ENCODE peak calls at places on chromosomes 4 and X, in six cellular contexts. One of them, this sample, is unnamed.

GRCh38 chr4:85677286-85677685 is 202.3 kb downstream of the ARHGAP24 start:
- DNase-seq in GM12891: no peak
- DNase-seq in HepG2: no peak
- DNase-seq in H1: no peak
- DNase-seq in K562: no peak
- DNase-seq in GM12878: no peak
- DNase-seq in this sample: no peak

GRCh38 chrX:19514791-19515614 is at the start of gene MAP3K15:
- DNase-seq in GM12878: no peak
- DNase-seq in HepG2: peak
- DNase-seq in K562: peak
- DNase-seq in H1: no peak
- DNase-seq in GM12891: peak
- DNase-seq in this sample: peak

GRCh38 chrX:109889289-109890006 is 113.5 kb upstream of the TMEM164 start:
- DNase-seq in H1: no peak
- DNase-seq in GM12891: no peak
- DNase-seq in HepG2: peak
- DNase-seq in K562: no peak
- DNase-seq in GM12878: peak
- DNase-seq in this sample: no peak

GRCh38 chr4:116926631-116927295 is 158.6 kb downstream of the TRAM1L1 start:
- DNase-seq in GM12878: no peak
- DNase-seq in K562: no peak
- DNase-seq in GM12891: no peak
- DNase-seq in HepG2: no peak
- DNase-seq in H1: no peak
- DNase-seq in this sample: no peak

GRCh38 chrX:103453655-103454054 is 65.6 kb downstream of the RAB40A start:
- DNase-seq in K562: no peak
- DNase-seq in H1: no peak
- DNase-seq in GM12878: no peak
- DNase-seq in HepG2: no peak
- DNase-seq in GM12891: no peak
- DNase-seq in this sample: no peak

GRCh38 chrX:136028383-136028984 is 43.2 kb downstream of the SLC9A6 start:
- DNase-seq in GM12891: no peak
- DNase-seq in GM12878: no peak
- DNase-seq in H1: no peak
- DNase-seq in K562: no peak
- DNase-seq in HepG2: peak
- DNase-seq in this sample: no peak

GRCh38 chrX:102154900-102155805 is 624 bp downstream of the BEX5 start:
- DNase-seq in H1: no peak
- DNase-seq in GM12878: no peak
- DNase-seq in GM12891: no peak
- DNase-seq in K562: no peak
- DNase-seq in HepG2: no peak
- DNase-seq in this sample: no peak

GRCh38 chr4:145482209-145483021 is 762 bp downstream of the SMAD1 start:
- DNase-seq in HepG2: peak
- DNase-seq in H1: no peak
- DNase-seq in K562: no peak
- DNase-seq in GM12891: peak
- DNase-seq in GM12878: peak
- DNase-seq in this sample: peak

GRCh38 chrX:119419146-119419545 is 20.0 kb downstream of the SLC25A43 start:
- DNase-seq in H1: no peak
- DNase-seq in K562: no peak
- DNase-seq in HepG2: peak
- DNase-seq in GM12878: no peak
- DNase-seq in GM12891: no peak
- DNase-seq in this sample: no peak

GRCh38 chr4:31040106-31040505 is 319.9 kb downstream of the PCDH7 start:
- DNase-seq in H1: no peak
- DNase-seq in HepG2: no peak
- DNase-seq in K562: no peak
- DNase-seq in GM12878: no peak
- DNase-seq in GM12891: no peak
- DNase-seq in this sample: no peak

GRCh38 chrX:106897259-106897658 is 5.9 kb downstream of the RIPPLY1 start:
- DNase-seq in GM12891: no peak
- DNase-seq in GM12878: no peak
- DNase-seq in H1: no peak
- DNase-seq in HepG2: no peak
- DNase-seq in K562: no peak
- DNase-seq in this sample: no peak

GRCh38 chr4:146520894-146521542 is 722 bp downstream of the SLC10A7 start:
- DNase-seq in H1: no peak
- DNase-seq in GM12878: peak
- DNase-seq in HepG2: peak
- DNase-seq in K562: peak
- DNase-seq in GM12891: no peak
- DNase-seq in this sample: peak

GRCh38 chr4:83231620-83232056 is 53.0 kb downstream of the COQ2 start:
- DNase-seq in GM12878: peak
- DNase-seq in H1: no peak
- DNase-seq in K562: no peak
- DNase-seq in GM12891: no peak
- DNase-seq in HepG2: peak
- DNase-seq in this sample: no peak

GRCh38 chrX:130028196-130028595 is 45.8 kb downstream of the BCORL1 start:
- DNase-seq in GM12878: no peak
- DNase-seq in K562: peak
- DNase-seq in GM12891: no peak
- DNase-seq in HepG2: no peak
- DNase-seq in H1: no peak
- DNase-seq in this sample: no peak

GRCh38 chrX:71378752-71379151 is 12.6 kb downstream of the TAF1 start:
- DNase-seq in H1: no peak
- DNase-seq in GM12878: no peak
- DNase-seq in K562: no peak
- DNase-seq in GM12891: no peak
- DNase-seq in HepG2: no peak
- DNase-seq in this sample: no peak

GRCh38 chr4:152095701-152096070 is 334.9 kb upstream of the GATB start:
- DNase-seq in K562: no peak
- DNase-seq in HepG2: no peak
- DNase-seq in GM12891: no peak
- DNase-seq in H1: no peak
- DNase-seq in GM12878: no peak
- DNase-seq in this sample: no peak

GRCh38 chr4:25702848-25703247 is 47.2 kb downstream of the SLC34A2 start:
- DNase-seq in K562: no peak
- DNase-seq in HepG2: no peak
- DNase-seq in H1: no peak
- DNase-seq in GM12891: no peak
- DNase-seq in GM12878: no peak
- DNase-seq in this sample: no peak

GRCh38 chr4:75514131-75514948 is at the start of the genes RCHY1 and THAP6:
- DNase-seq in HepG2: peak
- DNase-seq in K562: peak
- DNase-seq in H1: peak
- DNase-seq in GM12891: peak
- DNase-seq in GM12878: peak
- DNase-seq in this sample: peak

GRCh38 chr4:75513529-75514130 is 573 bp downstream of the RCHY1 start:
- DNase-seq in K562: no peak
- DNase-seq in HepG2: no peak
- DNase-seq in GM12891: no peak
- DNase-seq in H1: no peak
- DNase-seq in GM12878: no peak
- DNase-seq in this sample: no peak

GRCh38 chr4:75511841-75512240 is 2.4 kb downstream of the RCHY1 start:
- DNase-seq in GM12878: no peak
- DNase-seq in HepG2: no peak
- DNase-seq in K562: no peak
- DNase-seq in GM12891: no peak
- DNase-seq in H1: peak
- DNase-seq in this sample: no peak

GRCh38 chr4:75514949-75515612 is 808 bp downstream of the THAP6 start:
- DNase-seq in K562: no peak
- DNase-seq in GM12878: peak
- DNase-seq in GM12891: no peak
- DNase-seq in H1: no peak
- DNase-seq in HepG2: no peak
- DNase-seq in this sample: no peak

GRCh38 chr4:75512336-75513211 is 1.6 kb downstream of the RCHY1 start:
- DNase-seq in K562: peak
- DNase-seq in H1: no peak
- DNase-seq in HepG2: peak
- DNase-seq in GM12878: peak
- DNase-seq in GM12891: no peak
- DNase-seq in this sample: no peak
- TF ChIP-seq POLR2AphosphoS5 in K562: peak
- TF ChIP-seq POLR2AphosphoS5 in H1: no peak
- TF ChIP-seq POLR2AphosphoS5 in HepG2: no peak
- TF ChIP-seq POLR2AphosphoS5 in GM12878: no peak
- TF ChIP-seq POLR2AphosphoS5 in GM12891: no peak
- TF ChIP-seq POLR2AphosphoS5 in this sample: no peak

GRCh38 chrX:40097492-40098263 is at the start of gene BCOR:
- DNase-seq in K562: peak
- DNase-seq in H1: no peak
- DNase-seq in HepG2: no peak
- DNase-seq in GM12891: no peak
- DNase-seq in GM12878: no peak
- DNase-seq in this sample: peak

GRCh38 chrX:40100141-40100536 is 2.4 kb upstream of the BCOR start:
- DNase-seq in GM12891: no peak
- DNase-seq in GM12878: no peak
- DNase-seq in HepG2: no peak
- DNase-seq in H1: no peak
- DNase-seq in K562: no peak
- DNase-seq in this sample: no peak

GRCh38 chrX:40099046-40099968 is 1.5 kb upstream of the BCOR start:
- DNase-seq in HepG2: no peak
- DNase-seq in GM12891: no peak
- DNase-seq in GM12878: peak
- DNase-seq in H1: no peak
- DNase-seq in K562: peak
- DNase-seq in this sample: peak

GRCh38 chrX:40097101-40097491 is 662 bp downstream of the BCOR start:
- DNase-seq in HepG2: no peak
- DNase-seq in H1: no peak
- DNase-seq in GM12891: no peak
- DNase-seq in GM12878: no peak
- DNase-seq in K562: peak
- DNase-seq in this sample: no peak

DNA sequence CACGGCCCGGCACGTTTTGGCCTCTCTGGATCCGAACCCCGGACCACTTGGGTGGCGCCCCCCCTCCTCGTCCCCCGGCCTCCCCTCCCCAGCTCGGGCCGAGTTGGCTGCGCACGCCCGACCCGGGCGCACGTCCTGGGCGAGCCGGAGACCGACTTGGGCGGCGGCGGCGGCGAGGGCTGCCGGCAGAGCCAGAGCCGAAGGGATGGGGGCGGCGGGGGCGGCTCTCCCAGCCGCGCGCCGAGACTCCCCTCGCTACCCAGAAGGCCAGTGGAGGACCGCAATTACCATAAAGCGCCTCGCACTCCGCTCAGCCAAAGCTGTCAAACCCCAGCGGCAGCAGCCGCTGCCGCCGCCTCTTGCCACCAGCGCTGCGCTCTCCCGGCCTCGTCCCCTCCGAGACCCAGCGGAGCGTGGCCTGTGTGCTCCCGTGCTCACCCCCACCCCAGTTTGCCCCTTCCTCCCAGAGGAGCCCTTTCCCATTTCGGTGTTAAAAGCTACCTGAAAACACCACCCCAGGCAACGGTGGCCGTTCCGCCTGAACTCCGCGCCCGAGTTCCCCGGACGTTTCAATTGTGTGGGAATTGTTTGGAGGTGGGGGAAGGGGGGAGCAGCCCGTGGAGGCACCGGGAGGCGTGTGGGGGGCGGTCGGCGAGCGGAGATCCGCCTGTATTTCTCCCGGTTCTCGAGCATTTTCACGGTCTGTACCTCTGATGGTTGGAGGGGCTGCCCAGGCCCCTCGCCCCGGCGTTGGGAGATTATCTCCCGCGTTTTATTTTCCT is 697 bp upstream of the BCOR start:
- DNase-seq in K562: peak
- DNase-seq in HepG2: no peak
- DNase-seq in H1: no peak
- DNase-seq in GM12878: no peak
- DNase-seq in GM12891: no peak
- DNase-seq in this sample: peak
- TF ChIP-seq POLR2A in K562: peak
- TF ChIP-seq POLR2A in HepG2: peak
- TF ChIP-seq POLR2A in H1: no peak
- TF ChIP-seq POLR2A in GM12878: peak
- TF ChIP-seq POLR2A in GM12891: no peak
- TF ChIP-seq POLR2A in this sample: peak

DNA sequence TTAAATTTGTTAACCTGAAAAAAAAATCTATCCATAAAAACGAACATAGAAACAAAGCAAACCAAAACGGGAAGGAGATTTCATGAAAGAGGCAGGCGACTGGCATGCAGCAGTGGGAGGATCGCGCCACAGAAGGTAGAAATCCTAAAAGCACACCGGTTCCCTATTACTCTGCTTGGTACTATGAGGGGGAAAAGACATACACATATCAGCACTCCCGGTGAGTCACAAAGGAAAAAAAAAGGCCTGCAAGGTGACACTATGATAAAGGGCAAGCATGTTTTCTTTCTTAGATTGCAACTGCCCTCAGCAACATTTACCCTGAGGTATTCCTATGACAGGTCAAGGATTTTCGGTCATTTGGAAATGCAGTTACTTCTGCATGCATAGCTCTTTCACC is 60.6 kb upstream of the NAP1L5 start:
- DNase-seq in HepG2: no peak
- DNase-seq in GM12891: no peak
- DNase-seq in H1: no peak
- DNase-seq in K562: no peak
- DNase-seq in GM12878: no peak
- DNase-seq in this sample: no peak
- TF ChIP-seq TAF1 in HepG2: no peak
- TF ChIP-seq TAF1 in GM12891: no peak
- TF ChIP-seq TAF1 in H1: no peak
- TF ChIP-seq TAF1 in K562: no peak
- TF ChIP-seq TAF1 in GM12878: no peak
- TF ChIP-seq TAF1 in this sample: no peak

GRCh38 chr4:141028024-141028529 is 105.2 kb downstream of the RNF150 start:
- DNase-seq in K562: no peak
- DNase-seq in GM12891: no peak
- DNase-seq in HepG2: no peak
- DNase-seq in GM12878: no peak
- DNase-seq in H1: no peak
- DNase-seq in this sample: no peak
- TF ChIP-seq POLR2AphosphoS5 in K562: no peak
- TF ChIP-seq POLR2AphosphoS5 in GM12891: no peak
- TF ChIP-seq POLR2AphosphoS5 in HepG2: no peak
- TF ChIP-seq POLR2AphosphoS5 in GM12878: no peak
- TF ChIP-seq POLR2AphosphoS5 in H1: no peak
- TF ChIP-seq POLR2AphosphoS5 in this sample: no peak

This sample was measured in GM12892.